ENCODE peak calls at places on chromosomes 11 and 22, in six cellular contexts. One of them, this sample, is unnamed.

GRCh38 chr11:77125695-77126094 is 2.4 kb upstream of the MYO7A start:
- DNase-seq in neuronal stem cell: no peak
- DNase-seq in H1: no peak
- DNase-seq in H9: no peak
- DNase-seq in mesenchymal stem cell: no peak
- DNase-seq in IMR-90: no peak
- DNase-seq in this sample: no peak

GRCh38 chr11:87012673-87013072 is 25.1 kb upstream of the TMEM135 start:
- DNase-seq in IMR-90: no peak
- DNase-seq in H1: no peak
- DNase-seq in H9: no peak
- DNase-seq in mesenchymal stem cell: no peak
- DNase-seq in neuronal stem cell: no peak
- DNase-seq in this sample: no peak

GRCh38 chr22:45645526-45646414 is 25.9 kb upstream of the ATXN10 start:
- DNase-seq in H1: peak; percentile 97
- DNase-seq in mesenchymal stem cell: peak; percentile 46
- DNase-seq in IMR-90: peak; percentile 35
- DNase-seq in neuronal stem cell: peak; percentile 65
- DNase-seq in H9: peak; percentile 85
- DNase-seq in this sample: peak; percentile 72

GRCh38 chr22:19559324-19559811 is 35.2 kb upstream of the CLDN5 start:
- DNase-seq in IMR-90: no peak
- DNase-seq in H9: peak; percentile 43
- DNase-seq in mesenchymal stem cell: no peak
- DNase-seq in neuronal stem cell: no peak
- DNase-seq in H1: no peak
- DNase-seq in this sample: peak; percentile 28

GRCh38 chr11:131977854-131978253 is 607.4 kb downstream of the NTM start:
- DNase-seq in IMR-90: peak; percentile 77
- DNase-seq in neuronal stem cell: no peak
- DNase-seq in H9: peak; percentile 33
- DNase-seq in H1: no peak
- DNase-seq in mesenchymal stem cell: peak; percentile 57
- DNase-seq in this sample: peak; percentile 86

GRCh38 chr11:108836541-108836940 is 171.7 kb downstream of the DDX10 start:
- DNase-seq in H1: no peak
- DNase-seq in mesenchymal stem cell: no peak
- DNase-seq in IMR-90: no peak
- DNase-seq in H9: no peak
- DNase-seq in neuronal stem cell: no peak
- DNase-seq in this sample: no peak

GRCh38 chr11:13215157-13215556 is 62.4 kb upstream of the BMAL1 start:
- DNase-seq in IMR-90: peak; percentile 95
- DNase-seq in H1: no peak
- DNase-seq in neuronal stem cell: no peak
- DNase-seq in H9: no peak
- DNase-seq in mesenchymal stem cell: peak; percentile 83
- DNase-seq in this sample: no peak

GRCh38 chr22:40401532-40401931 is 31.1 kb downstream of the SGSM3 start:
- DNase-seq in H9: no peak
- DNase-seq in neuronal stem cell: no peak
- DNase-seq in H1: no peak
- DNase-seq in IMR-90: no peak
- DNase-seq in mesenchymal stem cell: no peak
- DNase-seq in this sample: no peak

GRCh38 chr11:46888636-46889035 is 29.7 kb downstream of the LRP4 start:
- DNase-seq in mesenchymal stem cell: no peak
- DNase-seq in H1: no peak
- DNase-seq in IMR-90: no peak
- DNase-seq in H9: no peak
- DNase-seq in neuronal stem cell: no peak
- DNase-seq in this sample: no peak

GRCh38 chr11:7520011-7520942 is 6.5 kb downstream of the PPFIBP2 start:
- DNase-seq in neuronal stem cell: no peak
- DNase-seq in IMR-90: no peak
- DNase-seq in H9: no peak
- DNase-seq in H1: no peak
- DNase-seq in mesenchymal stem cell: peak; percentile 4
- DNase-seq in this sample: no peak

GRCh38 chr11:106925245-106925644 is 93.0 kb downstream of the GUCY1A2 start:
- DNase-seq in mesenchymal stem cell: no peak
- DNase-seq in IMR-90: no peak
- DNase-seq in neuronal stem cell: no peak
- DNase-seq in H1: no peak
- DNase-seq in H9: no peak
- DNase-seq in this sample: no peak

GRCh38 chr11:15471028-15471708 is 356.4 kb downstream of the INSC start:
- DNase-seq in H9: no peak
- DNase-seq in mesenchymal stem cell: no peak
- DNase-seq in IMR-90: no peak
- DNase-seq in H1: no peak
- DNase-seq in neuronal stem cell: no peak
- DNase-seq in this sample: no peak

GRCh38 chr22:43013355-43014061 is 1.4 kb downstream of the PACSIN2 start:
- DNase-seq in IMR-90: no peak
- DNase-seq in H9: no peak
- DNase-seq in H1: no peak
- DNase-seq in neuronal stem cell: no peak
- DNase-seq in mesenchymal stem cell: peak; percentile 60
- DNase-seq in this sample: no peak

GRCh38 chr11:82823635-82824614 is 76.3 kb downstream of the PRCP start:
- DNase-seq in H9: no peak
- DNase-seq in H1: no peak
- DNase-seq in mesenchymal stem cell: no peak
- DNase-seq in IMR-90: no peak
- DNase-seq in neuronal stem cell: no peak
- DNase-seq in this sample: no peak

GRCh38 chr22:36563001-36563400 is 34.0 kb upstream of the EIF3D start:
- DNase-seq in neuronal stem cell: no peak
- DNase-seq in H9: no peak
- DNase-seq in IMR-90: no peak
- DNase-seq in mesenchymal stem cell: no peak
- DNase-seq in H1: no peak
- DNase-seq in this sample: no peak

GRCh38 chr11:118398797-118399564 is 2.4 kb upstream of the ATP5MG start:
- DNase-seq in IMR-90: peak; percentile 26
- DNase-seq in mesenchymal stem cell: peak; percentile 3
- DNase-seq in neuronal stem cell: no peak
- DNase-seq in H9: no peak
- DNase-seq in H1: no peak
- DNase-seq in this sample: no peak

GRCh38 chr11:128891410-128891861 is 280 bp downstream of the KCNJ5 start:
- DNase-seq in IMR-90: no peak
- DNase-seq in H1: peak; percentile 65
- DNase-seq in neuronal stem cell: no peak
- DNase-seq in H9: no peak
- DNase-seq in mesenchymal stem cell: peak; percentile 29
- DNase-seq in this sample: no peak

GRCh38 chr22:49086606-49087157 is 741.0 kb downstream of the BRD1 start:
- DNase-seq in H1: no peak
- DNase-seq in mesenchymal stem cell: no peak
- DNase-seq in H9: no peak
- DNase-seq in neuronal stem cell: no peak
- DNase-seq in IMR-90: no peak
- DNase-seq in this sample: no peak

GRCh38 chr11:122981388-122982264 is at the start of gene BSX:
- DNase-seq in H1: peak; percentile 91
- DNase-seq in IMR-90: peak; percentile 17
- DNase-seq in mesenchymal stem cell: peak; percentile 43
- DNase-seq in neuronal stem cell: peak; percentile 88
- DNase-seq in H9: peak; percentile 96
- DNase-seq in this sample: peak; percentile 93

GRCh38 chr11:78465169-78465942 is 47.7 kb upstream of the GAB2 start:
- DNase-seq in IMR-90: no peak
- DNase-seq in mesenchymal stem cell: no peak
- DNase-seq in neuronal stem cell: no peak
- DNase-seq in H1: no peak
- DNase-seq in H9: no peak
- DNase-seq in this sample: no peak

GRCh38 chr11:92643827-92644226 is 325.6 kb upstream of the MTNR1B start:
- DNase-seq in H9: no peak
- DNase-seq in IMR-90: no peak
- DNase-seq in neuronal stem cell: no peak
- DNase-seq in H1: no peak
- DNase-seq in mesenchymal stem cell: no peak
- DNase-seq in this sample: no peak

GRCh38 chr11:92642146-92642919 is 327.1 kb upstream of the MTNR1B start:
- DNase-seq in IMR-90: no peak
- DNase-seq in neuronal stem cell: no peak
- DNase-seq in mesenchymal stem cell: no peak
- DNase-seq in H1: no peak
- DNase-seq in H9: no peak
- DNase-seq in this sample: no peak

DNA sequence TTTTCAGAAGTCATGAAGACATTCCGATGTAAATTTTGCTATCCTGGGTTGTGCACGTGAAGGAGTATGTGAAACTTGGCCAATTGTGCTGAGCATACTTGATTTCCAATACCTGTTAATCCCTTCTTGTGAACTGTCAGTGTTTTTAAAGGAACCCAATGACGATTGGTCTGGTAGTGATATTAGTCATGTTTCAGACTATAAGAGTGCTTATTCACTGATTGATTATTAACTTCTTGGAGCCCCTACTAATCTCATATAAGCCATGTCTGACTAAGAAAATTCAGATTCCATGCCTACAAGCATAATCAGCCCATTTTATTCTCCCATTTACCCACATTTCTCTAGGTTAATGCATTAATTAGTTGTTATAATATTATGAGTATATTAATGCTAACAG is 330.8 kb upstream of the MTNR1B start:
- DNase-seq in IMR-90: no peak
- DNase-seq in H1: no peak
- DNase-seq in mesenchymal stem cell: no peak
- DNase-seq in neuronal stem cell: no peak
- DNase-seq in H9: no peak
- DNase-seq in this sample: no peak
- H3K23ac ChIP-seq in IMR-90: no peak overlapping the region
- H3K23ac ChIP-seq in H1: no peak overlapping the region
- H3K23ac ChIP-seq in mesenchymal stem cell: no peak overlapping the region
- H3K23ac ChIP-seq in neuronal stem cell: no peak overlapping the region
- H3K23ac ChIP-seq in H9: no peak overlapping the region
- H3K23ac ChIP-seq in this sample: no peak overlapping the region

GRCh38 chr11:75858042-75858441 is 43.0 kb downstream of the UVRAG start:
- DNase-seq in neuronal stem cell: no peak
- DNase-seq in IMR-90: no peak
- DNase-seq in H1: no peak
- DNase-seq in mesenchymal stem cell: no peak
- DNase-seq in H9: no peak
- DNase-seq in this sample: no peak
- H3K4me2 ChIP-seq in neuronal stem cell: no peak overlapping the region
- H3K4me2 ChIP-seq in IMR-90: no peak overlapping the region
- H3K4me2 ChIP-seq in H1: no peak overlapping the region
- H3K4me2 ChIP-seq in mesenchymal stem cell: no peak overlapping the region
- H3K4me2 ChIP-seq in H9: no peak overlapping the region
- H3K4me2 ChIP-seq in this sample: no peak overlapping the region

DNA sequence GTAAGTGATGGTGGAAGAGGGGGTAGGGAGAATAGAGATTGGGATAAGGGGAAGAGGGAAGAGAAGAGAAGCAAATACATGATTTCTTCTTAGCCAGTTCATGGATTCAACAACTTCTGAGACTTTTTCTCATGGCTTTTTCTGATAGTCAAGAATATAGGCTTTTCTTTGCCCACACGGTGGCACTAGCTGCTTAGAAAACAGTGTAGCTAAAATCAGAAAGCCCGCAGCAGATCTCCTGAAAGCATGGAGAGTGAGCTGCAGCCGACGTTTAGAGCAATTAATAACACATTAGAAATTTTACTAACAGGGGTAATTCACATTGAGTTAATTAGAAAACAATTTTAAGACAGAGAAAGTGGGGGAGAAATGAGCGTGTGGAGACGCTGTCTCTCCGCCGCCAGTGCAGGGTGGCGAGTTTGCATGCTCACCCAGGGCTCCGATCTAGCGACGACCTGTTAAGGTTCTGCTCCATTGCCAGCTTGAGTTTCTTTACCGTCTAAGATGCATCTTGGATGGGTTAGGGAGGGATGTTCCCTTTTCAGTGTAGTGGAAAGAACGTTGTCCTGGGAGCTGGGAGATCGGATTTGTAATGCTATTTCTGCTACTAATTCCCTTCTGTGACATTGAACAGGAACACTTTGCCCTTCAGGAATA is 3.3 kb upstream of the RAG1 start:
- DNase-seq in IMR-90: peak; percentile 61
- DNase-seq in neuronal stem cell: peak; percentile 46
- DNase-seq in H1: peak; percentile 53
- DNase-seq in H9: peak; percentile 50
- DNase-seq in mesenchymal stem cell: peak; percentile 61
- DNase-seq in this sample: peak; percentile 71
- H4K8ac ChIP-seq in IMR-90: no peak overlapping the region
- H4K8ac ChIP-seq in neuronal stem cell: no peak overlapping the region
- H4K8ac ChIP-seq in H1: no peak overlapping the region
- H4K8ac ChIP-seq in H9: no peak overlapping the region
- H4K8ac ChIP-seq in mesenchymal stem cell: no peak overlapping the region
- H4K8ac ChIP-seq in this sample: no peak overlapping the region

GRCh38 chr22:30863161-30863833 is 105.3 kb downstream of the MORC2 start:
- DNase-seq in neuronal stem cell: no peak
- DNase-seq in H9: peak; percentile 52
- DNase-seq in mesenchymal stem cell: no peak
- DNase-seq in IMR-90: peak; percentile 21
- DNase-seq in H1: peak; percentile 52
- DNase-seq in this sample: peak; percentile 65
- H3K23ac ChIP-seq in neuronal stem cell: no peak overlapping the region
- H3K23ac ChIP-seq in H9: no peak overlapping the region
- H3K23ac ChIP-seq in mesenchymal stem cell: no peak overlapping the region
- H3K23ac ChIP-seq in IMR-90: no peak overlapping the region
- H3K23ac ChIP-seq in H1: no peak overlapping the region
- H3K23ac ChIP-seq in this sample: no peak overlapping the region

GRCh38 chr22:27613099-27614089 is 188.2 kb downstream of the MN1 start:
- DNase-seq in H1: no peak
- DNase-seq in IMR-90: no peak
- DNase-seq in neuronal stem cell: no peak
- DNase-seq in mesenchymal stem cell: no peak
- DNase-seq in H9: no peak
- DNase-seq in this sample: no peak

GRCh38 chr22:27616033-27616432 is 185.5 kb downstream of the MN1 start:
- DNase-seq in mesenchymal stem cell: no peak
- DNase-seq in IMR-90: no peak
- DNase-seq in H1: no peak
- DNase-seq in neuronal stem cell: no peak
- DNase-seq in H9: no peak
- DNase-seq in this sample: no peak

GRCh38 chr22:27617214-27617881 is 184.2 kb downstream of the MN1 start:
- DNase-seq in neuronal stem cell: no peak
- DNase-seq in mesenchymal stem cell: no peak
- DNase-seq in H9: no peak
- DNase-seq in IMR-90: no peak
- DNase-seq in H1: no peak
- DNase-seq in this sample: no peak

GRCh38 chr22:27614291-27615007 is 187.1 kb downstream of the MN1 start:
- DNase-seq in H1: no peak
- DNase-seq in neuronal stem cell: no peak
- DNase-seq in mesenchymal stem cell: no peak
- DNase-seq in IMR-90: no peak
- DNase-seq in H9: no peak
- DNase-seq in this sample: no peak

DNA sequence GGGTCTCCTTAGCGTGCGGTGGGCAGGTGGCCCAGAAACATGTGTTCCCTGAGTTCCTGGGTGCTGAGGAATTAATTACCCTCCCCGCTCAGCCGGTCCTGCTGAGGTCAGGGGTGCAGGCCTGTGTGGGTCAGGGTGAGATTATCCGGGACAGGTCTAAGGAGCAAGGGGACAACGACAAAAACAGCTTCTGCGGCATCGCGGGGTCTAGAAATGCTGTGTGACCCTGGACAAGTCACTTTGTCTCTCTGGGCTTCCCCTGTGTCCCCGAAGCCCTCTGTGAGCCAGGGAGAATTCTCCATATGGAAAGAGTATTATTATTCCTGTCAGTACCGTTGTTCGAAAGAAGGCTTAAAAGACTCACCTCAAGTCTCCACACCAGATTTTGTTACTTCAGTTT is 186.1 kb downstream of the MN1 start:
- DNase-seq in H9: no peak
- DNase-seq in mesenchymal stem cell: no peak
- DNase-seq in IMR-90: no peak
- DNase-seq in neuronal stem cell: no peak
- DNase-seq in H1: no peak
- DNase-seq in this sample: no peak
- H3K4me2 ChIP-seq in H9: no peak overlapping the region
- H3K4me2 ChIP-seq in mesenchymal stem cell: no peak overlapping the region
- H3K4me2 ChIP-seq in IMR-90: no peak overlapping the region
- H3K4me2 ChIP-seq in neuronal stem cell: no peak overlapping the region
- H3K4me2 ChIP-seq in H1: no peak overlapping the region
- H3K4me2 ChIP-seq in this sample: no peak overlapping the region

This sample was measured in mesendoderm.